ENCODE peak calls at places on chromosomes 11 and 22, in eight cellular contexts. One of them, this sample, is unnamed.
A peak's percentile ranks its signal among the peaks of the same experiment; 100 is the strongest.

GRCh38 chr22:38788417-38788816 is 5.5 kb downstream of the DNAL4 start:
- DNase-seq in SK-N-SH: peak; percentile 59
- DNase-seq in GM23338: no peak
- DNase-seq in GM23248: peak; percentile 96
- DNase-seq in MM.1S: no peak
- DNase-seq in PC-3: peak; percentile 26
- DNase-seq in neural progenitor cell: no peak
- DNase-seq in HCT116: no peak
- DNase-seq in this sample: no peak

GRCh38 chr11:124891390-124891861 is 6.2 kb downstream of the ROBO4 start:
- DNase-seq in MM.1S: no peak
- DNase-seq in HCT116: no peak
- DNase-seq in SK-N-SH: peak; percentile 41
- DNase-seq in PC-3: no peak
- DNase-seq in neural progenitor cell: no peak
- DNase-seq in GM23248: no peak
- DNase-seq in GM23338: peak; percentile 65
- DNase-seq in this sample: no peak

GRCh38 chr22:41217553-41218157 is 12.5 kb downstream of the L3MBTL2 start:
- DNase-seq in neural progenitor cell: peak; percentile 75
- DNase-seq in MM.1S: peak; percentile 72
- DNase-seq in GM23248: peak; percentile 89
- DNase-seq in GM23338: peak; percentile 59
- DNase-seq in SK-N-SH: no peak
- DNase-seq in PC-3: no peak
- DNase-seq in HCT116: no peak
- DNase-seq in this sample: peak; percentile 48

GRCh38 chr11:125505518-125505917 is 9.5 kb upstream of the FEZ1 start:
- DNase-seq in HCT116: no peak
- DNase-seq in GM23338: no peak
- DNase-seq in GM23248: no peak
- DNase-seq in SK-N-SH: no peak
- DNase-seq in MM.1S: no peak
- DNase-seq in neural progenitor cell: no peak
- DNase-seq in PC-3: no peak
- DNase-seq in this sample: no peak

GRCh38 chr11:3971756-3972404 is 116.4 kb downstream of the STIM1 start:
- DNase-seq in HCT116: no peak
- DNase-seq in SK-N-SH: no peak
- DNase-seq in PC-3: peak; percentile 7
- DNase-seq in GM23338: no peak
- DNase-seq in GM23248: peak; percentile 60
- DNase-seq in MM.1S: no peak
- DNase-seq in neural progenitor cell: no peak
- DNase-seq in this sample: no peak

GRCh38 chr22:44799077-44799931 is 46.9 kb downstream of the ARHGAP8 start:
- DNase-seq in PC-3: no peak
- DNase-seq in GM23248: no peak
- DNase-seq in SK-N-SH: no peak
- DNase-seq in GM23338: no peak
- DNase-seq in HCT116: no peak
- DNase-seq in neural progenitor cell: no peak
- DNase-seq in MM.1S: no peak
- DNase-seq in this sample: no peak

GRCh38 chr11:36469881-36470802 is 39.9 kb downstream of the TRAF6 start:
- DNase-seq in PC-3: peak; percentile 29
- DNase-seq in HCT116: no peak
- DNase-seq in neural progenitor cell: no peak
- DNase-seq in SK-N-SH: no peak
- DNase-seq in GM23248: peak; percentile 63
- DNase-seq in GM23338: no peak
- DNase-seq in MM.1S: no peak
- DNase-seq in this sample: no peak

GRCh38 chr11:114172871-114173444 is 113.4 kb downstream of the ZBTB16 start:
- DNase-seq in MM.1S: peak; percentile 73
- DNase-seq in GM23248: no peak
- DNase-seq in SK-N-SH: no peak
- DNase-seq in neural progenitor cell: no peak
- DNase-seq in PC-3: no peak
- DNase-seq in HCT116: no peak
- DNase-seq in GM23338: no peak
- DNase-seq in this sample: peak; percentile 19

GRCh38 chr11:15107730-15108515 is 6.8 kb upstream of the INSC start:
- DNase-seq in GM23338: no peak
- DNase-seq in HCT116: no peak
- DNase-seq in GM23248: peak; percentile 65
- DNase-seq in SK-N-SH: no peak
- DNase-seq in neural progenitor cell: no peak
- DNase-seq in PC-3: peak; percentile 16
- DNase-seq in MM.1S: peak; percentile 46
- DNase-seq in this sample: peak; percentile 56

GRCh38 chr22:47176573-47177333 is 414.3 kb downstream of the TBC1D22A start:
- DNase-seq in SK-N-SH: no peak
- DNase-seq in HCT116: no peak
- DNase-seq in GM23338: no peak
- DNase-seq in GM23248: no peak
- DNase-seq in MM.1S: no peak
- DNase-seq in neural progenitor cell: no peak
- DNase-seq in PC-3: no peak
- DNase-seq in this sample: no peak

GRCh38 chr11:119453881-119454280 is 30.9 kb upstream of the THY1 start:
- DNase-seq in GM23248: no peak
- DNase-seq in PC-3: no peak
- DNase-seq in neural progenitor cell: no peak
- DNase-seq in GM23338: no peak
- DNase-seq in SK-N-SH: no peak
- DNase-seq in MM.1S: no peak
- DNase-seq in HCT116: no peak
- DNase-seq in this sample: no peak

GRCh38 chr22:31313366-31314147 is 21.3 kb upstream of the PIK3IP1 start:
- DNase-seq in GM23338: peak; percentile 95
- DNase-seq in MM.1S: peak; percentile 44
- DNase-seq in SK-N-SH: peak; percentile 72
- DNase-seq in neural progenitor cell: peak; percentile 75
- DNase-seq in PC-3: peak; percentile 83
- DNase-seq in GM23248: peak; percentile 73
- DNase-seq in HCT116: peak; percentile 40
- DNase-seq in this sample: peak; percentile 63

GRCh38 chr11:44530413-44531115 is 34.9 kb upstream of the CD82 start:
- DNase-seq in HCT116: no peak
- DNase-seq in GM23338: no peak
- DNase-seq in SK-N-SH: no peak
- DNase-seq in GM23248: peak; percentile 32
- DNase-seq in neural progenitor cell: no peak
- DNase-seq in MM.1S: no peak
- DNase-seq in PC-3: peak; percentile 47
- DNase-seq in this sample: no peak

GRCh38 chr22:45999379-45999971 is 22.5 kb upstream of the WNT7B start:
- DNase-seq in GM23338: no peak
- DNase-seq in neural progenitor cell: no peak
- DNase-seq in PC-3: no peak
- DNase-seq in GM23248: no peak
- DNase-seq in MM.1S: no peak
- DNase-seq in HCT116: no peak
- DNase-seq in SK-N-SH: no peak
- DNase-seq in this sample: peak; percentile 45

GRCh38 chr11:73859671-73860070 is 17.0 kb downstream of the COA4 start:
- DNase-seq in GM23338: no peak
- DNase-seq in HCT116: no peak
- DNase-seq in MM.1S: no peak
- DNase-seq in SK-N-SH: no peak
- DNase-seq in GM23248: peak; percentile 24
- DNase-seq in PC-3: no peak
- DNase-seq in neural progenitor cell: no peak
- DNase-seq in this sample: no peak

GRCh38 chr11:65041206-65042035 is at the start of gene SAC3D1:
- DNase-seq in GM23338: peak; percentile 72
- DNase-seq in PC-3: peak; percentile 69
- DNase-seq in SK-N-SH: peak; percentile 89
- DNase-seq in neural progenitor cell: peak; percentile 87
- DNase-seq in GM23248: peak; percentile 75
- DNase-seq in HCT116: peak; percentile 19
- DNase-seq in MM.1S: peak; percentile 69
- DNase-seq in this sample: peak; percentile 66

GRCh38 chr11:65045061-65045460 is 4.1 kb downstream of the SAC3D1 start:
- DNase-seq in HCT116: no peak
- DNase-seq in GM23248: no peak
- DNase-seq in MM.1S: no peak
- DNase-seq in GM23338: no peak
- DNase-seq in neural progenitor cell: no peak
- DNase-seq in SK-N-SH: no peak
- DNase-seq in PC-3: no peak
- DNase-seq in this sample: no peak

GRCh38 chr11:65042899-65043298 is 1.9 kb downstream of the SAC3D1 start:
- DNase-seq in PC-3: peak; percentile 38
- DNase-seq in SK-N-SH: no peak
- DNase-seq in GM23338: no peak
- DNase-seq in neural progenitor cell: no peak
- DNase-seq in HCT116: no peak
- DNase-seq in MM.1S: no peak
- DNase-seq in GM23248: no peak
- DNase-seq in this sample: no peak

GRCh38 chr11:65045728-65046127 is 4.7 kb downstream of the SAC3D1 start:
- DNase-seq in HCT116: no peak
- DNase-seq in PC-3: no peak
- DNase-seq in GM23338: peak; percentile 28
- DNase-seq in neural progenitor cell: no peak
- DNase-seq in GM23248: no peak
- DNase-seq in MM.1S: no peak
- DNase-seq in SK-N-SH: no peak
- DNase-seq in this sample: no peak

DNA sequence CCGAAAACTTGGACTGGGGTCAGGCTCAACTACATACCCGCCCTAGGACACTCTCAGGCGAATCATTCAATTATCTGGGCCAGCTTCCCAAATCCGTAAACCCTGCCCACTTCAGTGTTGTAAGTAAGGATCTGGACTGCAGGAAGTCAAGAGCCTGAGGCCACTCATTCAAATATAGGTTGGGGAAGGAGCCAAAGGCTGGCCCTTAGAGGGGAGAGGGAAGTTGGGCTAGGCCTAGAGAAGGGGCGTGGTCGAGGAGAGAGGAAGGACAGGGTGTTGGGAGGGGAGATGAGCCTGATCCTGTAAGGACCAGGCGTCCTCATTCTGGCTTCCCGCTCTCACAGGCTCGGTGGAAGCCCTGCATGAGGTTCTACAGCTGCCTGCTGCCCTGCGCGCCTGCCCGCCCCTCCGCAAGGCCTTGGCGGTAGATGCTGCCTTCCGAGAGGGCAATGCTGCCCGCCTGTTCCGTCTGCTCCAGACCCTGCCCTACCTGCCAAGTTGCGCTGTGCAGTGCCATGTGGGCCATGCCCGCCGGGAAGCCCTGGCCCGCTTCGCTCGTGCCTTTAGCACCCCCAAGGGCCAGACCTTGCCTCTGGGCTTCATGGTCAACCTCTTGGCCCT is 3.0 kb downstream of the SAC3D1 start:
- DNase-seq in neural progenitor cell: no peak
- DNase-seq in SK-N-SH: no peak
- DNase-seq in GM23248: peak; percentile 72
- DNase-seq in MM.1S: no peak
- DNase-seq in GM23338: no peak
- DNase-seq in HCT116: no peak
- DNase-seq in PC-3: peak; percentile 84
- DNase-seq in this sample: no peak
- H4K20me1 ChIP-seq in neural progenitor cell: peaks cover 17% of the 10 kb centered on the region
- H4K20me1 ChIP-seq in SK-N-SH: no peaks in the 10 kb centered on the region
- H4K20me1 ChIP-seq in GM23248: no peaks in the 10 kb centered on the region
- H4K20me1 ChIP-seq in MM.1S: no peaks in the 10 kb centered on the region
- H4K20me1 ChIP-seq in GM23338: peaks cover 11% of the 10 kb centered on the region
- H4K20me1 ChIP-seq in HCT116: no peaks in the 10 kb centered on the region
- H4K20me1 ChIP-seq in PC-3: peaks cover 5% of the 10 kb centered on the region
- H4K20me1 ChIP-seq in this sample: no peaks in the 10 kb centered on the region

DNA sequence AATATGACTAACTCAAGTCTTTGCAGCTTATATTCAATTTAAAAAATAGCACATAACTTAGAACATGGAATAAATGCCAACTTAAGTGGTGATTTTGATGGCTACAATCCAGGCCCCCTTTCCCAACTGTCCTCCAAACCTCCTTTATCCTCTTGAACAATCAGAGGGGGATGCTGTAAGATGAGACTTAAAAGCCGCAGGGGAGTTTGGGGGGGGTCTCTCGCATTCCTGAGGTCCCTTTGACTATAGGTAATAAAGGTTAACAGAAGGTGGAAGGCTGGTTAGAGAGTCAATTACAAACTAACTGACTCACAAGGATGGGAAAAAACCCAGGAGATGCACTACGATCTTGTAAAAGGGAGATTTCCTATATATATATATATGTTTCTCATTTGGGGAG is 101.8 kb downstream of the KIRREL3 start:
- DNase-seq in HCT116: no peak
- DNase-seq in neural progenitor cell: peak; percentile 56
- DNase-seq in PC-3: no peak
- DNase-seq in SK-N-SH: no peak
- DNase-seq in MM.1S: no peak
- DNase-seq in GM23338: peak; percentile 67
- DNase-seq in GM23248: no peak
- DNase-seq in this sample: no peak
- TF ChIP-seq EZH2phosphoT487 in HCT116: no peak
- TF ChIP-seq EZH2phosphoT487 in neural progenitor cell: no peak
- TF ChIP-seq EZH2phosphoT487 in PC-3: no peak
- TF ChIP-seq EZH2phosphoT487 in SK-N-SH: no peak
- TF ChIP-seq EZH2phosphoT487 in MM.1S: no peak
- TF ChIP-seq EZH2phosphoT487 in GM23338: no peak
- TF ChIP-seq EZH2phosphoT487 in GM23248: no peak
- TF ChIP-seq EZH2phosphoT487 in this sample: no peak

DNA sequence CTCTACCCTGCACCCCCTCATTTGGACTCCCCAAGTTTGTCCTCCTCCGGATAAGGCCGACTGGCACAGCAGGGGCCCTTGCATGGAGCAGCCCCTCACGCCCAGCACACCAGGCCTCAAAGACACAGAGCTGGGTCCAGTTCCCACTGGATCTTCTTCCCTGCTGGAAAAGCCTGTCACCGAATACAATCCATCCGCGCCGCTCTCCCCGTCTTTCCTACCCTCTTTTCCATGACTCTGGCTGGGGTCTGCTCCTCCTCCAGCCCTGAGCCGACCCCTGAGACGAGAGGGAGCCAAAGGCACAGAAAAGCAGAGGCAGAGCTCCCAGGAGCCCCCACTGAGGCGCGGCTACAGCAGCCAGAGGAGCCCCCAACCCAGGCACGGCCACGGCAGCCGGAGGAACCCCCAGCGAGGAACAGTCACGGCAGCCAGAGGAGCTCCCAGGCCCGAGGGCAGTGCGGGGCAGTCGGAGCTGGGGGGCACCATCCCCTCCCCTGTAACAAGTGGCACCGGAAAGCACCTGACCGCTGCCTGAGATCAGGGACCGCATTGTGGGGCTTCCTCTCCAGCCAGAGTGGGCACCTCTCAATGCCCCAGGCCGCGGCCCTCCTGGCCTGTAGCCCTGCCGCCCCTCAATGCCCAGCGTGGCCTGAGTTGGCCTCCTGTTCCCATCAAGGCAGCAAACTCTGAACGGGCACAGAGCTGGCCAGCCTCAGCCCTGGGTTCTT is 12.0 kb downstream of the ALG12 start:
- DNase-seq in neural progenitor cell: no peak
- DNase-seq in HCT116: no peak
- DNase-seq in SK-N-SH: no peak
- DNase-seq in GM23248: no peak
- DNase-seq in PC-3: no peak
- DNase-seq in MM.1S: no peak
- DNase-seq in GM23338: no peak
- DNase-seq in this sample: no peak
- H4K20me1 ChIP-seq in neural progenitor cell: no peaks in the 10 kb centered on the region
- H4K20me1 ChIP-seq in HCT116: no peaks in the 10 kb centered on the region
- H4K20me1 ChIP-seq in SK-N-SH: no peaks in the 10 kb centered on the region
- H4K20me1 ChIP-seq in GM23248: no peaks in the 10 kb centered on the region
- H4K20me1 ChIP-seq in PC-3: no peaks in the 10 kb centered on the region
- H4K20me1 ChIP-seq in MM.1S: no peaks in the 10 kb centered on the region
- H4K20me1 ChIP-seq in GM23338: no peaks in the 10 kb centered on the region
- H4K20me1 ChIP-seq in this sample: no peaks in the 10 kb centered on the region

GRCh38 chr11:22787565-22788162 is 41.9 kb downstream of the SVIP start:
- DNase-seq in GM23248: peak; percentile 72
- DNase-seq in PC-3: peak; percentile 53
- DNase-seq in MM.1S: peak; percentile 69
- DNase-seq in neural progenitor cell: peak; percentile 71
- DNase-seq in HCT116: peak; percentile 22
- DNase-seq in SK-N-SH: peak; percentile 46
- DNase-seq in GM23338: peak; percentile 81
- DNase-seq in this sample: peak; percentile 56
- TF ChIP-seq EZH2phosphoT487 in GM23248: no peak
- TF ChIP-seq EZH2phosphoT487 in PC-3: no peak
- TF ChIP-seq EZH2phosphoT487 in MM.1S: no peak
- TF ChIP-seq EZH2phosphoT487 in neural progenitor cell: no peak
- TF ChIP-seq EZH2phosphoT487 in HCT116: no peak
- TF ChIP-seq EZH2phosphoT487 in SK-N-SH: no peak
- TF ChIP-seq EZH2phosphoT487 in GM23338: no peak
- TF ChIP-seq EZH2phosphoT487 in this sample: no peak

This sample was measured in OCI-LY7.